ENCODE peak calls at places on chromosomes 5 and 9, in five cellular contexts. B is suprapubic skin, P is psoas muscle, E is astrocyte, M is NB4. T is an unnamed sample.

GRCh38 chr9:115651456-115651855 is 502.1 kb upstream of the PAPPA start:
- DNase-seq in P (no peak), M (no peak), E (no peak), B (no peak), T (no peak)

GRCh38 chr9:76378367-76379073 is 15.7 kb downstream of the RFK start:
- DNase-seq in E (no peak), M (no peak), B (no peak), P (no peak), T (no peak)

GRCh38 chr9:96418074-96418919 is at the start of gene ZNF367:
- DNase-seq in M (peak), B (peak), P (peak), E (peak), T (peak)

GRCh38 chr5:88778736-88779135 is 104.2 kb downstream of the MEF2C start:
- DNase-seq in B (no peak), M (no peak), E (peak), P (no peak), T (no peak)

GRCh38 chr5:150797384-150797783 is 18.8 kb downstream of the SMIM3 start:
- DNase-seq in B (no peak), E (no peak), P (no peak), M (no peak), T (no peak)

GRCh38 chr5:111954516-111955337 is 197.7 kb upstream of the NREP start:
- DNase-seq in B (no peak), E (peak), P (no peak), M (no peak), T (no peak)

GRCh38 chr9:96169488-96169887 is 132.5 kb downstream of the HSD17B3 start:
- DNase-seq in E (no peak), P (no peak), M (no peak), B (no peak), T (no peak)

GRCh38 chr5:17222679-17223078 is 5.2 kb downstream of the BASP1 start:
- DNase-seq in P (no peak), E (no peak), M (no peak), B (no peak), T (no peak)

GRCh38 chr5:151178779-151179488 is 21.4 kb upstream of the ANXA6 start:
- DNase-seq in P (no peak), E (no peak), M (no peak), B (peak), T (no peak)

GRCh38 chr5:83096660-83097334 is 19.4 kb downstream of the XRCC4 start:
- DNase-seq in P (no peak), M (no peak), B (no peak), E (peak), T (no peak)

GRCh38 chr9:126722922-126723806 is 81.7 kb upstream of the ZBTB43 start:
- DNase-seq in B (no peak), E (no peak), P (peak), M (no peak), T (no peak)

GRCh38 chr9:127185181-127185580 is 62.7 kb upstream of the ANGPTL2 start:
- DNase-seq in B (no peak), P (peak), E (no peak), M (no peak), T (peak)

GRCh38 chr5:111779260-111780254 is 22.6 kb upstream of the NREP start:
- DNase-seq in B (no peak), E (peak), P (no peak), M (no peak), T (no peak)

DNA sequence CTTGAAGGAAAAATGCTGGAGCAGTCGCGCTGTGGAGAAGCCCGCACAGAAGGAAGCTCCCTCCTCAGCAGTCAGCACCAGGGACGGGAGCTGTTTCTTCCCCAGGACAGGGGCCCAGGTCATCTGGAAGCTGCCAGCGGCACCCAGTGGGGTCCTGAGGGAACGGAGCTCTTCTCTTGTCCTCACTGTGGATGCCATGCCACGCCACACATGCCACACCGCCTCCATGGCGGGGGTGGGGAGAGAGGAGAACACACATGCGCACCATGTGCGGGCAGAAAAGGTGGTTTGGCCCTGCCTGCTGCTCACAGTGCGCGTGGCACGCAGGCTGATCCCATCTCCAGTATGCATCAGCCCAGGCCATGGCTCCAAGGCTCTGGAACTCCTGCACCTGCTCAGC is 41.7 kb upstream of the ZNF354B start:
- DNase-seq in B (no peak), E (no peak), M (no peak), P (no peak), T (no peak)
- TF ChIP-seq CTCF in B (no peak), E (no peak), M (no peak), P (no peak), T (no peak)

GRCh38 chr5:38515648-38516047 is 40.8 kb downstream of the LIFR start:
- DNase-seq in E (no peak), P (no peak), B (no peak), M (no peak), T (no peak)
- TF ChIP-seq CTCF in E (peak), P (peak), B (no peak), M (peak), T (peak)

GRCh38 chr9:71766663-71767062 is 1.6 kb downstream of the CEMIP2 start:
- DNase-seq in M (no peak), P (no peak), E (no peak), B (no peak), T (no peak)

GRCh38 chr9:71768388-71769174 is at the start of gene CEMIP2:
- DNase-seq in M (peak), E (peak), B (peak), P (peak), T (peak)

GRCh38 chr9:71767421-71768321 is 642 bp downstream of the CEMIP2 start:
- DNase-seq in E (no peak), M (no peak), P (peak), B (peak), T (no peak)

GRCh38 chr9:71772726-71773125 is 4.4 kb upstream of the CEMIP2 start:
- DNase-seq in M (no peak), B (no peak), P (no peak), E (no peak), T (no peak)

GRCh38 chr9:71769175-71770165 is 1.2 kb upstream of the CEMIP2 start:
- DNase-seq in M (peak), E (no peak), P (peak), B (peak), T (peak)
- TF ChIP-seq CTCF in M (no peak), E (peak), P (no peak), B (peak), T (peak)

GRCh38 chr5:126370796-126371718 is 52.2 kb upstream of the GRAMD2B start:
- DNase-seq in M (no peak), E (peak), B (no peak), P (no peak), T (no peak)

GRCh38 chr5:126373621-126374416 is 49.4 kb upstream of the GRAMD2B start:
- DNase-seq in P (no peak), B (no peak), E (peak), M (no peak), T (no peak)

GRCh38 chr5:126368239-126368812 is 54.9 kb upstream of the GRAMD2B start:
- DNase-seq in B (no peak), M (no peak), E (no peak), P (no peak), T (no peak)

GRCh38 chr5:126369083-126369482 is 54.1 kb upstream of the GRAMD2B start:
- DNase-seq in P (no peak), E (no peak), M (no peak), B (no peak), T (no peak)

GRCh38 chr5:126369995-126370731 is 53.0 kb upstream of the GRAMD2B start:
- DNase-seq in B (no peak), P (no peak), M (no peak), E (no peak), T (no peak)
- TF ChIP-seq CTCF in B (no peak), P (no peak), M (no peak), E (no peak), T (peak)

GRCh38 chr5:79929095-79929494 is 62.0 kb downstream of the MTX3 start:
- DNase-seq in E (no peak), M (no peak), B (no peak), P (no peak), T (no peak)

GRCh38 chr5:79923431-79923830 is 67.6 kb downstream of the MTX3 start:
- DNase-seq in P (no peak), M (no peak), E (no peak), B (no peak), T (no peak)

GRCh38 chr5:79922626-79923025 is 68.4 kb downstream of the MTX3 start:
- DNase-seq in E (no peak), P (no peak), M (no peak), B (no peak), T (no peak)

GRCh38 chr5:79924936-79925893 is 65.8 kb downstream of the MTX3 start:
- DNase-seq in P (no peak), M (peak), E (no peak), B (no peak), T (no peak)
- TF ChIP-seq CTCF in P (no peak), M (no peak), E (no peak), B (no peak), T (peak)

DNA sequence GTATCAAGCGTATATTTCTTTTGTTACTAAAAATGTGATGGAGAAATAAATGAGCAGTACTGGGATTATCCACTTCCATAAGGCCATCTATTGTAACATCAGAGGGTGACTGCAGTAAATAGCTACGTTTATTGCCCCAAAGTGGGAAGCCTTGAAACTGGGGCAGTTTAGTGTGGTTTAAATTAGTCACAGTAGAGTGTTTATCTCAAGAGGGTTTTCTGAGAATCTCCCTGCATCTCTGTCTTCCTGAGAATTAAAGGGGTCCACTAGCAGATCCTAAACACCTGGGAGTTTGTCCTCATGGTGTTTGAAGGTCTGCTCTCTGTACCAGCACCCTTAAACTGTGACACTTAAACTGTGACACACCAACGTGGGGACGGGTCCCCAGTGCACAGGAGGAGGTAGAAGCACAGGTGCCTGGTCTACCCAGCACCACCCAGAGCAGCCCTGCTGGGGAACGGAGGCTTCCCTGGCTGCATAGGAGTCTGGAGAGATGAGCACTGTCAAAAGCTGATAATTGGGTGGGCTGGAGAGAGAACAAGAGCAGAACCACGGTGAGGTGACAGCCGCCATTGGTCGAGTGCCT is 25.2 kb downstream of the PRRC2B start:
- DNase-seq in E (no peak), B (no peak), P (no peak), M (no peak), T (peak)
- TF ChIP-seq CTCF in E (no peak), B (no peak), P (no peak), M (no peak), T (no peak)